ENCODE peak calls at places on chromosomes 4 and X, in seven cellular contexts. One of them, this sample, is unnamed.

GRCh38 chrX:40578039-40578438 is 2.7 kb upstream of the ATP6AP2 start:
- DNase-seq in fibroblast of lung: no peak
- DNase-seq in SK-N-SH: no peak
- DNase-seq in K562: peak; percentile 10
- DNase-seq in PC-3: no peak
- DNase-seq in IMR-90: no peak
- DNase-seq in astrocyte: no peak
- DNase-seq in this sample: no peak

GRCh38 chr4:10182446-10183424 is 66.1 kb upstream of the WDR1 start:
- DNase-seq in fibroblast of lung: no peak
- DNase-seq in SK-N-SH: no peak
- DNase-seq in K562: peak; percentile 74
- DNase-seq in PC-3: no peak
- DNase-seq in IMR-90: no peak
- DNase-seq in astrocyte: no peak
- DNase-seq in this sample: no peak

GRCh38 chr4:14719053-14719452 is 283.2 kb upstream of the CPEB2 start:
- DNase-seq in fibroblast of lung: peak; percentile 79
- DNase-seq in SK-N-SH: no peak
- DNase-seq in K562: no peak
- DNase-seq in PC-3: peak; percentile 78
- DNase-seq in IMR-90: peak; percentile 7
- DNase-seq in astrocyte: peak; percentile 61
- DNase-seq in this sample: no peak

GRCh38 chrX:38006283-38006682 is at the start of gene SYTL5:
- DNase-seq in fibroblast of lung: no peak
- DNase-seq in SK-N-SH: no peak
- DNase-seq in K562: peak; percentile 2
- DNase-seq in PC-3: peak; percentile 87
- DNase-seq in IMR-90: no peak
- DNase-seq in astrocyte: peak; percentile 0
- DNase-seq in this sample: no peak

GRCh38 chr4:155529197-155529596 is 137.5 kb upstream of the GUCY1A1 start:
- DNase-seq in fibroblast of lung: peak; percentile 63
- DNase-seq in SK-N-SH: peak; percentile 23
- DNase-seq in K562: no peak
- DNase-seq in PC-3: peak; percentile 44
- DNase-seq in IMR-90: no peak
- DNase-seq in astrocyte: no peak
- DNase-seq in this sample: peak; percentile 41

GRCh38 chr4:20272411-20272872 is 20.7 kb downstream of the SLIT2 start:
- DNase-seq in fibroblast of lung: peak; percentile 69
- DNase-seq in SK-N-SH: no peak
- DNase-seq in K562: no peak
- DNase-seq in PC-3: peak; percentile 88
- DNase-seq in IMR-90: peak; percentile 71
- DNase-seq in astrocyte: peak; percentile 81
- DNase-seq in this sample: no peak

GRCh38 chr4:33171873-33172550 is 2451.8 kb downstream of the PCDH7 start:
- DNase-seq in fibroblast of lung: no peak
- DNase-seq in SK-N-SH: no peak
- DNase-seq in K562: no peak
- DNase-seq in PC-3: no peak
- DNase-seq in IMR-90: no peak
- DNase-seq in astrocyte: no peak
- DNase-seq in this sample: no peak

GRCh38 chr4:56575820-56576429 is 70.3 kb downstream of the ARL9 start:
- DNase-seq in fibroblast of lung: peak; percentile 74
- DNase-seq in SK-N-SH: peak; percentile 45
- DNase-seq in K562: peak; percentile 10
- DNase-seq in PC-3: peak; percentile 67
- DNase-seq in IMR-90: peak; percentile 63
- DNase-seq in astrocyte: peak; percentile 24
- DNase-seq in this sample: peak; percentile 5

GRCh38 chr4:112075129-112075753 is 70.0 kb upstream of the FAM241A start:
- DNase-seq in fibroblast of lung: peak; percentile 66
- DNase-seq in SK-N-SH: peak; percentile 50
- DNase-seq in K562: peak; percentile 61
- DNase-seq in PC-3: peak; percentile 81
- DNase-seq in IMR-90: peak; percentile 66
- DNase-seq in astrocyte: peak; percentile 32
- DNase-seq in this sample: peak; percentile 68

GRCh38 chr4:150240011-150240410 is 161.8 kb downstream of the DCLK2 start:
- DNase-seq in fibroblast of lung: no peak
- DNase-seq in SK-N-SH: no peak
- DNase-seq in K562: no peak
- DNase-seq in PC-3: no peak
- DNase-seq in IMR-90: no peak
- DNase-seq in astrocyte: peak; percentile 61
- DNase-seq in this sample: no peak

GRCh38 chr4:14994242-14994641 is 8.0 kb upstream of the CPEB2 start:
- DNase-seq in fibroblast of lung: peak; percentile 44
- DNase-seq in SK-N-SH: no peak
- DNase-seq in K562: peak; percentile 42
- DNase-seq in PC-3: peak; percentile 67
- DNase-seq in IMR-90: peak; percentile 31
- DNase-seq in astrocyte: peak; percentile 34
- DNase-seq in this sample: no peak

GRCh38 chr4:18938343-18939109 is 917.0 kb upstream of the LCORL start:
- DNase-seq in fibroblast of lung: no peak
- DNase-seq in SK-N-SH: no peak
- DNase-seq in K562: no peak
- DNase-seq in PC-3: no peak
- DNase-seq in IMR-90: no peak
- DNase-seq in astrocyte: peak; percentile 10
- DNase-seq in this sample: no peak

GRCh38 chr4:39205000-39205399 is 22.7 kb downstream of the WDR19 start:
- DNase-seq in fibroblast of lung: no peak
- DNase-seq in SK-N-SH: peak; percentile 39
- DNase-seq in K562: no peak
- DNase-seq in PC-3: no peak
- DNase-seq in IMR-90: no peak
- DNase-seq in astrocyte: peak; percentile 28
- DNase-seq in this sample: no peak

GRCh38 chr4:47852121-47852520 is 14.3 kb upstream of the CORIN start:
- DNase-seq in fibroblast of lung: peak; percentile 87
- DNase-seq in SK-N-SH: no peak
- DNase-seq in K562: no peak
- DNase-seq in PC-3: no peak
- DNase-seq in IMR-90: peak; percentile 92
- DNase-seq in astrocyte: peak; percentile 89
- DNase-seq in this sample: no peak

GRCh38 chr4:26076000-26076587 is 162.1 kb downstream of the SMIM20 start:
- DNase-seq in fibroblast of lung: peak; percentile 47
- DNase-seq in SK-N-SH: no peak
- DNase-seq in K562: no peak
- DNase-seq in PC-3: peak; percentile 68
- DNase-seq in IMR-90: peak; percentile 81
- DNase-seq in astrocyte: peak; percentile 33
- DNase-seq in this sample: no peak

GRCh38 chr4:188984518-188984917 is 845.3 kb downstream of the TRIML1 start:
- DNase-seq in fibroblast of lung: no peak
- DNase-seq in SK-N-SH: no peak
- DNase-seq in K562: no peak
- DNase-seq in PC-3: no peak
- DNase-seq in IMR-90: no peak
- DNase-seq in astrocyte: no peak
- DNase-seq in this sample: no peak

GRCh38 chr4:39976945-39977488 is 694 bp downstream of the PDS5A start:
- DNase-seq in fibroblast of lung: peak; percentile 24
- DNase-seq in SK-N-SH: no peak
- DNase-seq in K562: no peak
- DNase-seq in PC-3: no peak
- DNase-seq in IMR-90: no peak
- DNase-seq in astrocyte: no peak
- DNase-seq in this sample: peak; percentile 43

GRCh38 chrX:103309860-103310591 is 764 bp downstream of the BEX2 start:
- DNase-seq in fibroblast of lung: no peak
- DNase-seq in SK-N-SH: peak; percentile 56
- DNase-seq in K562: no peak
- DNase-seq in PC-3: no peak
- DNase-seq in IMR-90: no peak
- DNase-seq in astrocyte: no peak
- DNase-seq in this sample: peak; percentile 28

GRCh38 chrX:151393514-151393913 is 3.5 kb upstream of the VMA21 start:
- DNase-seq in fibroblast of lung: no peak
- DNase-seq in SK-N-SH: no peak
- DNase-seq in K562: peak; percentile 24
- DNase-seq in PC-3: no peak
- DNase-seq in IMR-90: no peak
- DNase-seq in astrocyte: no peak
- DNase-seq in this sample: peak; percentile 72
- H3K27ac ChIP-seq in fibroblast of lung: no peak overlapping the region
- H3K27ac ChIP-seq in SK-N-SH: no peak overlapping the region
- H3K27ac ChIP-seq in K562: no peak overlapping the region
- H3K27ac ChIP-seq in PC-3: no peak overlapping the region
- H3K27ac ChIP-seq in IMR-90: no peak overlapping the region
- H3K27ac ChIP-seq in astrocyte: no peak overlapping the region
- H3K27ac ChIP-seq in this sample: no peak overlapping the region

GRCh38 chr4:162111078-162111477 is 52.7 kb downstream of the FSTL5 start:
- DNase-seq in fibroblast of lung: no peak
- DNase-seq in SK-N-SH: no peak
- DNase-seq in K562: no peak
- DNase-seq in PC-3: no peak
- DNase-seq in IMR-90: no peak
- DNase-seq in astrocyte: no peak
- DNase-seq in this sample: no peak

GRCh38 chr4:162117051-162117450 is 46.7 kb downstream of the FSTL5 start:
- DNase-seq in fibroblast of lung: no peak
- DNase-seq in SK-N-SH: no peak
- DNase-seq in K562: no peak
- DNase-seq in PC-3: no peak
- DNase-seq in IMR-90: no peak
- DNase-seq in astrocyte: no peak
- DNase-seq in this sample: no peak

GRCh38 chr4:162115323-162115722 is 48.5 kb downstream of the FSTL5 start:
- DNase-seq in fibroblast of lung: peak; percentile 0
- DNase-seq in SK-N-SH: no peak
- DNase-seq in K562: no peak
- DNase-seq in PC-3: no peak
- DNase-seq in IMR-90: no peak
- DNase-seq in astrocyte: no peak
- DNase-seq in this sample: no peak

DNA sequence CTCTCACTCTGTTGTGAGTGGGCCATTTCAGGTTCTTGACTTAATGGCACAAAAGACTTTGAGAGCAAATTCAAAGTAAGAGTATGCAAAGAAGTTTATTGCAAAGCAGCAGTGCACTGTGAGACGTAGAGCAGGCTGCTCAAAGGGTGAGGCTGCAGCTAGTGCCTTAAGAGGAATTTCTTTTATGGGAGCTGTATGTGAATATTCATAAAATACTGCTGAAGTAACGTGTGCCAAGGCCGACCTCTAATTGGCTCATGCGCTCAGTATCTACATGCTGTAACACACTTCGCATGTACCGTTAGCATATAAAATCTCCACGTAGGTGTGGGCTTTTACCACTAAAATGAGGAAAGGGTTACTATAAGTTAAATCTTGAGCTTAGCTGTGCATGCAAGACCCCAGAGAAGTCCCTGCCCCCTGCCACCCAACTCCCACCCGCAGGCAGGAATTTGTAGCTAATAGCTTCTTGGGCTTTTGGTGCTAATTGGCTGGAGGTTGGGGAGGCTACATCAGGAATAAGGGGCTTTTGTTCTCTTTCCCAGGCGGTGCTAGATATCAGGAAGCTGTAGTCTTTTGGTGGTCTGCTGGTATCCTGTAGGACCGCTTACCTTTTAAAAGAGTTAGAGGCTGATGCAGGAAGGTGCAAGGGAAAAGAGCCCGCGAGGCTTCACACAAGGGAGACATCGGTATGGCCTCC is 47.6 kb downstream of the FSTL5 start:
- DNase-seq in fibroblast of lung: no peak
- DNase-seq in SK-N-SH: no peak
- DNase-seq in K562: no peak
- DNase-seq in PC-3: no peak
- DNase-seq in IMR-90: no peak
- DNase-seq in astrocyte: no peak
- DNase-seq in this sample: peak; percentile 45
- TF ChIP-seq CTCF in fibroblast of lung: no peak
- TF ChIP-seq CTCF in SK-N-SH: no peak
- TF ChIP-seq CTCF in K562: no peak
- TF ChIP-seq CTCF in PC-3: no peak
- TF ChIP-seq CTCF in IMR-90: no peak
- TF ChIP-seq CTCF in astrocyte: no peak
- TF ChIP-seq CTCF in this sample: no peak

GRCh38 chr4:182971702-182972101 is 54.5 kb upstream of the DCTD start:
- DNase-seq in fibroblast of lung: no peak
- DNase-seq in SK-N-SH: no peak
- DNase-seq in K562: peak; percentile 23
- DNase-seq in PC-3: no peak
- DNase-seq in IMR-90: no peak
- DNase-seq in astrocyte: no peak
- DNase-seq in this sample: no peak

GRCh38 chr4:182968917-182969650 is 51.9 kb upstream of the DCTD start:
- DNase-seq in fibroblast of lung: no peak
- DNase-seq in SK-N-SH: no peak
- DNase-seq in K562: peak; percentile 58
- DNase-seq in PC-3: no peak
- DNase-seq in IMR-90: no peak
- DNase-seq in astrocyte: no peak
- DNase-seq in this sample: no peak

GRCh38 chr4:182975806-182976205 is 58.6 kb upstream of the DCTD start:
- DNase-seq in fibroblast of lung: peak; percentile 48
- DNase-seq in SK-N-SH: peak; percentile 22
- DNase-seq in K562: peak; percentile 75
- DNase-seq in PC-3: peak; percentile 85
- DNase-seq in IMR-90: peak; percentile 90
- DNase-seq in astrocyte: peak; percentile 90
- DNase-seq in this sample: no peak

GRCh38 chr4:182969651-182970279 is 52.6 kb upstream of the DCTD start:
- DNase-seq in fibroblast of lung: no peak
- DNase-seq in SK-N-SH: no peak
- DNase-seq in K562: peak; percentile 82
- DNase-seq in PC-3: peak; percentile 45
- DNase-seq in IMR-90: no peak
- DNase-seq in astrocyte: no peak
- DNase-seq in this sample: no peak

GRCh38 chr4:182973421-182974340 is 56.5 kb upstream of the DCTD start:
- DNase-seq in fibroblast of lung: peak; percentile 9
- DNase-seq in SK-N-SH: no peak
- DNase-seq in K562: no peak
- DNase-seq in PC-3: peak; percentile 5
- DNase-seq in IMR-90: peak; percentile 25
- DNase-seq in astrocyte: peak; percentile 36
- DNase-seq in this sample: no peak
- H4K20me1 ChIP-seq in fibroblast of lung: no peaks in the 10 kb centered on the region
- H4K20me1 ChIP-seq in SK-N-SH: no peaks in the 10 kb centered on the region
- H4K20me1 ChIP-seq in K562: no peaks in the 10 kb centered on the region
- H4K20me1 ChIP-seq in PC-3: no peaks in the 10 kb centered on the region
- H4K20me1 ChIP-seq in IMR-90: no peaks in the 10 kb centered on the region
- H4K20me1 ChIP-seq in astrocyte: no peaks in the 10 kb centered on the region
- H4K20me1 ChIP-seq in this sample: no peaks in the 10 kb centered on the region

DNA sequence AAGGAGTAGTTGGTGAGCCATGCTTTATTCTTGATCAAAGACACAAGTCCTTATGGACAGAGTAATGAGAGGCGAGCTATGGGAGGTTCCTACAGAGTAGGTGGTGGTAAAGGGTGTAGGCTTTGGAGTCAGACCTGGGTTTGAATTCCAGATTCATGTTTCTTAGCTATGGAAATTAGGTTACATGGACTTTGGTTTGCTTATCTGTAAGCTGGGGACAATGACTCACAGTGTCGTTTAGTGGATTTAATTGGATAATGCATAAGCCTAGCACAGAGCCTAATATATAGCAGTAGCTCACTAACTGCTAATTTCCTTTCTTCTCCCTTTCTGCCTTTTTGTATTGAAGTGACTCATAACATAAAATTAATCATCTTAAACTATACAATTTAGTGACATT is 5.0 kb upstream of the TRPC5 start:
- DNase-seq in fibroblast of lung: no peak
- DNase-seq in SK-N-SH: no peak
- DNase-seq in K562: no peak
- DNase-seq in PC-3: no peak
- DNase-seq in IMR-90: no peak
- DNase-seq in astrocyte: no peak
- DNase-seq in this sample: no peak
- H3K27ac ChIP-seq in fibroblast of lung: no peak overlapping the region
- H3K27ac ChIP-seq in SK-N-SH: no peak overlapping the region
- H3K27ac ChIP-seq in K562: no peak overlapping the region
- H3K27ac ChIP-seq in PC-3: no peak overlapping the region
- H3K27ac ChIP-seq in IMR-90: no peak overlapping the region
- H3K27ac ChIP-seq in astrocyte: no peak overlapping the region
- H3K27ac ChIP-seq in this sample: no peak overlapping the region